ENCODE peak calls at places on chromosomes 3 and 15, in six cellular contexts. Q, M, S, K, W and P are unnamed samples.

GRCh38 chr3:184812845-184813157 is 835 bp downstream of the VPS8 start:
- DNase-seq in Q (no peak), M (no peak), S (no peak), K (no peak), W (no peak), P (no peak)

GRCh38 chr15:80711886-80712285 is 16.8 kb downstream of the ABHD17C start:
- DNase-seq in Q (no peak), M (no peak), S (no peak), K (no peak), W (no peak), P (no peak)

GRCh38 chr3:57958642-57959406 is 49.4 kb upstream of the FLNB start:
- DNase-seq in Q (no peak), M (no peak), S (peak; percentile 93), K (no peak), W (peak; percentile 75), P (peak; percentile 41)

GRCh38 chr3:46987485-46988401 is 8.3 kb downstream of the NBEAL2 start:
- DNase-seq in Q (no peak), M (peak; percentile 88), S (no peak), K (peak; percentile 47), W (peak; percentile 94), P (peak; percentile 25)

GRCh38 chr3:183488343-183488742 is 59.9 kb upstream of the MCF2L2 start:
- DNase-seq in Q (no peak), M (no peak), S (no peak), K (no peak), W (no peak), P (no peak)

GRCh38 chr3:133644768-133645167 is 17.0 kb downstream of the TOPBP1 start:
- DNase-seq in Q (peak; percentile 76), M (no peak), S (peak; percentile 76), K (peak; percentile 94), W (no peak), P (peak; percentile 80)

GRCh38 chr15:80070840-80071239 is 11.4 kb downstream of the ZFAND6 start:
- DNase-seq in Q (no peak), M (no peak), S (no peak), K (peak; percentile 51), W (no peak), P (peak; percentile 65)

GRCh38 chr3:105399611-105400010 is 32.9 kb downstream of the ALCAM start:
- DNase-seq in Q (no peak), M (no peak), S (no peak), K (no peak), W (no peak), P (no peak)

GRCh38 chr3:50617096-50617791 is at the start of gene MAPKAPK3:
- DNase-seq in Q (no peak), M (peak; percentile 41), S (no peak), K (no peak), W (no peak), P (no peak)

GRCh38 chr3:115139072-115139471 is 8.0 kb downstream of the ZBTB20 start:
- DNase-seq in Q (no peak), M (no peak), S (no peak), K (no peak), W (no peak), P (no peak)

GRCh38 chr15:59274126-59274970 is 67.7 kb downstream of the LDHAL6B start:
- DNase-seq in Q (peak; percentile 59), M (no peak), S (peak; percentile 69), K (peak; percentile 78), W (no peak), P (peak; percentile 68)

GRCh38 chr3:129007792-129008191 is 6.7 kb downstream of the EFCC1 start:
- DNase-seq in Q (no peak), M (no peak), S (no peak), K (no peak), W (no peak), P (no peak)

GRCh38 chr3:105385179-105385578 is 18.5 kb downstream of the ALCAM start:
- DNase-seq in Q (no peak), M (no peak), S (no peak), K (peak; percentile 55), W (no peak), P (no peak)

GRCh38 chr3:49671291-49672288 is 2.6 kb upstream of the APEH start:
- DNase-seq in Q (no peak), M (peak; percentile 83), S (peak; percentile 76), K (peak; percentile 47), W (no peak), P (peak; percentile 70)

GRCh38 chr3:43879166-43879565 is 188.4 kb downstream of the ABHD5 start:
- DNase-seq in Q (no peak), M (peak; percentile 64), S (no peak), K (peak; percentile 22), W (no peak), P (peak; percentile 12)